ENCODE peak calls at places on chromosome 10, in ten cellular contexts. E is dorsolateral prefrontal cortex, N is SJSA1, O is astrocyte of the spinal cord, Z is heart left ventricle, U is A549, K is H7, M is neuronal stem cell, W is IMR-90, L is right lobe of liver. T is an unnamed sample.

GRCh38 chr10:45238896-45239295 is 76.5 kb downstream of the OR13A1 start:
- DNase-seq in U (no peak), M (no peak), E (no peak), O (no peak), W (no peak), Z (no peak), L (no peak), K (no peak), N (no peak), T (no peak)

GRCh38 chr10:33249137-33249536 is 85.3 kb downstream of the NRP1 start:
- DNase-seq in N (no peak), M (no peak), W (no peak), O (no peak), Z (no peak), U (no peak), E (no peak), K (no peak), L (no peak), T (no peak)

GRCh38 chr10:100348389-100348927 is 1.4 kb downstream of the SCD start:
- DNase-seq in M (no peak), E (no peak), U (no peak), O (no peak), K (no peak), N (no peak), Z (no peak), W (no peak), L (no peak), T (no peak)

GRCh38 chr10:84829121-84829520 is 500.7 kb downstream of the CCSER2 start:
- DNase-seq in E (no peak), M (no peak), W (no peak), N (peak), K (no peak), O (no peak), Z (no peak), U (no peak), L (no peak), T (no peak)

GRCh38 chr10:100653957-100654834 is 91.2 kb upstream of the PAX2 start:
- DNase-seq in M (no peak), Z (no peak), L (no peak), K (peak), E (no peak), W (no peak), N (no peak), O (no peak), U (no peak), T (peak)

GRCh38 chr10:97540669-97541500 is 31.7 kb upstream of the ANKRD2 start:
- DNase-seq in L (no peak), E (no peak), N (no peak), Z (peak), M (no peak), O (no peak), W (no peak), K (peak), U (no peak), T (no peak)

GRCh38 chr10:132388901-132389630 is 7.9 kb upstream of the PWWP2B start:
- DNase-seq in W (no peak), O (no peak), E (no peak), K (peak), Z (no peak), M (no peak), U (no peak), N (no peak), L (no peak), T (no peak)

GRCh38 chr10:97399843-97400545 is 1.1 kb downstream of the RRP12 start:
- DNase-seq in N (peak), Z (peak), M (no peak), E (no peak), L (no peak), O (peak), U (peak), K (peak), W (peak), T (no peak)

GRCh38 chr10:95835149-95835860 is 72.5 kb upstream of the CC2D2B start:
- DNase-seq in L (no peak), O (no peak), Z (no peak), N (no peak), U (no peak), E (no peak), M (no peak), W (peak), K (no peak), T (no peak)

GRCh38 chr10:110708776-110709443 is 64.8 kb downstream of the RBM20 start:
- DNase-seq in L (peak), U (no peak), Z (peak), E (no peak), K (no peak), O (no peak), M (no peak), W (no peak), N (no peak), T (no peak)

GRCh38 chr10:3229815-3230214 is 57.2 kb upstream of the PITRM1 start:
- DNase-seq in W (peak), K (no peak), N (no peak), U (no peak), O (no peak), M (no peak), E (no peak), L (no peak), Z (no peak), T (no peak)

GRCh38 chr10:9792181-9792580 is 1225.5 kb upstream of the CELF2 start:
- DNase-seq in U (no peak), Z (no peak), K (no peak), E (no peak), L (no peak), N (no peak), O (peak), M (no peak), W (peak), T (no peak)

GRCh38 chr10:4708123-4708759 is 117.8 kb upstream of the AKR1E2 start:
- DNase-seq in W (no peak), M (no peak), O (no peak), E (no peak), K (peak), U (no peak), Z (no peak), L (no peak), N (no peak), T (peak)

GRCh38 chr10:71713135-71714040 is 6.2 kb downstream of the C10orf105 start:
- DNase-seq in M (no peak), N (peak), L (no peak), Z (peak), U (no peak), K (no peak), O (peak), W (peak), E (peak), T (no peak)

GRCh38 chr10:1089017-1089689 is 33.0 kb downstream of the WDR37 start:
- DNase-seq in K (no peak), M (no peak), W (no peak), E (no peak), L (no peak), U (no peak), Z (no peak), N (no peak), O (no peak), T (no peak)

GRCh38 chr10:67925449-67926005 is 41.1 kb downstream of the SIRT1 start:
- DNase-seq in W (peak), N (no peak), M (no peak), L (no peak), E (no peak), K (no peak), O (peak), U (no peak), Z (no peak), T (no peak)

GRCh38 chr10:100216006-100216405 is 13.4 kb downstream of the CHUK start:
- DNase-seq in M (no peak), Z (no peak), N (no peak), L (no peak), K (no peak), U (no peak), E (no peak), W (no peak), O (no peak), T (no peak)

GRCh38 chr10:73967022-73967429 is 30.9 kb upstream of the VCL start:
- DNase-seq in K (peak), O (no peak), L (no peak), N (peak), Z (no peak), M (no peak), E (no peak), W (no peak), U (no peak), T (no peak)

DNA sequence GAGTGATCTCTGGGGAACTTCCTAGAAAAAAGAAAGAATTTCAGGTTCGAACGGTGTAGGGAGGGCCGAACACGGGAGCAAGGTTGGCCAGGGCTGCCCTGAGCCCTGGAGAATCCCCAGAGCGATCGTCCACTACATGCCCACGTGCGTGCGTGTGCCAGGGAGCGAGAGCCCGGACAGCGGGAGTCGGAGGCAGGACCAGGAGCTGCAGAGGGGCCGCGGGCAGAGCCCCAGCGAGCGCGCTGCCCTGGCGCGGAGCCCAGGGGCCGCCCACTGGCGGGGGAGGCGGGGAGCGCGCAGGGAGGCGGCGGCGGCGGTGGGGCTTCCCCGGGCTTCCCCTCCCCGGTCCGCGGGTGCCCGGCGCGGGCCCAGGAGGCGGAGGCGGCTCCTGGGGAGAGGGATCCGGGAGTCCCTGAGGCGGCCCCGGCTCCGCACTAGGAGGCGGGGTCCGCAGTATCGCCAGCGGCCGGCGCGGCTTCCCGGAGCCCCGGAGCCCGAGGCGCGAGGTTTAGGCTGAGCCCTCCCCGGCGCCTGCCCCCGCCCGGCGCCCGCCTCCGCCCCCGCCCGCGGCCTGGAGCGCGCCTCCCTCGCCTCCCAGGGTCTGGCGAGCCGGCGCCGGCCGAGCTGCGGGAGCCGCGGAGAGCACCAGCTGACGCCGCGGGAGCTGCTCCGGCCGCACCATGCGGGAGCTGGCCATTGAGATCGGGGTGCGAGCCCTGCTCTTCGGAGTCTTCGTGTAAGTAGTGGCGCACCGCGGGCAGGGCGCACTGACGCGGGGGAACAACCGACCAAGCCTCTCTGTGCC is at the start of gene PLPP4:
- DNase-seq in M (peak), U (no peak), N (peak), W (no peak), K (peak), O (peak), E (peak), Z (no peak), L (peak), T (no peak)
- H3K4me3 ChIP-seq in M (peak), U (peak), N (peak), W (no peak), K (peak), O (peak), E (peak), Z (peak), L (peak), T (no peak)

GRCh38 chr10:114603943-114604342 is 54.1 kb downstream of the ABLIM1 start:
- DNase-seq in U (no peak), Z (no peak), O (peak), L (no peak), N (peak), K (no peak), M (no peak), E (no peak), W (no peak), T (peak)

GRCh38 chr10:114605155-114605797 is 52.8 kb downstream of the ABLIM1 start:
- DNase-seq in Z (no peak), W (no peak), N (no peak), M (no peak), K (no peak), L (no peak), U (no peak), E (no peak), O (no peak), T (no peak)

GRCh38 chr10:114607358-114607998 is 50.6 kb downstream of the ABLIM1 start:
- DNase-seq in O (peak), N (no peak), Z (no peak), L (no peak), M (no peak), K (no peak), U (no peak), W (peak), E (no peak), T (no peak)

GRCh38 chr10:114603303-114603702 is 54.8 kb downstream of the ABLIM1 start:
- DNase-seq in L (no peak), K (no peak), Z (no peak), O (no peak), W (no peak), M (no peak), E (no peak), U (no peak), N (no peak), T (no peak)

DNA sequence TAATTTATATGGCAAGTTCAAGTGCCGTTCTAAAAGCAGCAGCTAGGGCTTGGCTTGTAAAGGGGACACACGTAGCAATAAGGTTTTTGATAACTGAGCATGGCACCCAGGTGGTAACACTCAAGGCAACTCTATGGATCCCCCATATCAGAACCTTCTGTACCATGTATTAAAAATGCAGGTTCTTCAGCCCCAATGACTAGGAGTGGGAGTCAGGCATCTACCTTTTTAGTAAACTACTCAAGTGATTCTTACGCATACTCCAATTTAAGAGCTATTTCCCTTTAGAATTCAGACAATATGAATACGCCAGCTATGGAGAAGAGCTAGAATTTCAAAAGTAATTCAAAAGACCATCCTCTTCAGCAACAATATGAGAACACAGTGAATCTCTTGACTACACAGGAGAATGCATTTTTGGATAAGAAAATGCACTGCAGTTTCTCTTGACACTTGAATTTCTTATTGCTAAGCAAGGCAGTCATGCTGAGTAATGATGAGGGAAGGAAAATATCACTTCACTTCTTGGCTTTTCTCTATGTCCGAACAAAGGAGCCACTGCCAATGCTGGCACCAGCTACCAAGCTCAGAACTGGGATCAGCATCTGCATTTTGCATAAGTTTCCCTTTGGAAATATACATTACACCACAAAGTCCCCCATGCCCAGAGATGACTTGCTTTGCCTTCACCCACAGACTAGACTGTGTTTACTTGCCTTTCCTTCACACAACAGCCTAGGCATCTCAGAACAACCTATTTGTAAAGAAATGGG is 53.5 kb downstream of the ABLIM1 start:
- DNase-seq in M (no peak), L (no peak), N (no peak), O (no peak), Z (no peak), W (no peak), U (no peak), K (no peak), E (no peak), T (no peak)
- H3K4me3 ChIP-seq in M (no peak), L (no peak), N (no peak), O (no peak), Z (no peak), W (no peak), U (no peak), K (no peak), E (no peak), T (no peak)

GRCh38 chr10:62384447-62385081 is 10.4 kb downstream of the ZNF365 start:
- DNase-seq in U (no peak), L (no peak), O (peak), E (no peak), K (no peak), N (no peak), M (no peak), W (no peak), Z (no peak), T (no peak)
- H3K4me3 ChIP-seq in U (no peak), L (no peak), O (no peak), E (peak), K (no peak), N (no peak), M (no peak), W (no peak), Z (no peak), T (no peak)

GRCh38 chr10:17174626-17175025 is 26.8 kb downstream of the TRDMT1 start:
- DNase-seq in Z (no peak), K (no peak), U (no peak), E (no peak), O (no peak), W (no peak), L (no peak), M (no peak), N (no peak), T (no peak)

GRCh38 chr10:17179002-17179401 is 22.5 kb downstream of the TRDMT1 start:
- DNase-seq in O (peak), K (no peak), L (no peak), U (no peak), M (no peak), Z (no peak), N (peak), E (no peak), W (peak), T (no peak)

GRCh38 chr10:17177014-17177413 is 24.5 kb downstream of the TRDMT1 start:
- DNase-seq in L (no peak), K (no peak), U (no peak), W (no peak), Z (no peak), E (no peak), M (no peak), N (no peak), O (no peak), T (no peak)

GRCh38 chr10:17178006-17178405 is 23.5 kb downstream of the TRDMT1 start:
- DNase-seq in M (no peak), W (no peak), E (no peak), L (no peak), N (no peak), U (no peak), Z (no peak), K (no peak), O (no peak), T (no peak)

GRCh38 chr10:17175551-17175950 is 25.9 kb downstream of the TRDMT1 start:
- DNase-seq in K (no peak), O (peak), L (no peak), E (no peak), U (no peak), M (no peak), N (peak), W (peak), Z (no peak), T (no peak)
- H3K4me3 ChIP-seq in K (no peak), O (no peak), L (no peak), E (peak), U (no peak), M (no peak), N (no peak), W (no peak), Z (peak), T (no peak)

DNA sequence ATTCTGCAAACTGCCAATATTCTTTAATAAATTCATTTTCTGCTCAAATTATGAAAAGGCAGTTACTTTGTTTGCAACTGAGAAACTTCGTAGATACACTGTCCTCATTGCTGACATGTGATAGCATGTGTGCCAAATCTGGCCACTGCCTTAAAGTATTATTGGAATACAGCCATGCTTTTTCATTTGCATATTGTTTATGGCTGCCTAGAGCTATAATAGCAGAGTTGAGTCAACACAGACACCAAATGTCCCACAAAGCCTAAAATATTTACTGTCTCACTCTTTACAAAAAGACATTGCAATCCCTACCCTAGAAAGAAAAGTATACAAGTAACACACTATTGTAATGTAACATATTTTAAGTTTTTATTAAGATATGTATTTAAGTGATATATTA is 647.3 kb downstream of the XPNPEP1 start:
- DNase-seq in W (peak), K (no peak), L (no peak), M (no peak), O (no peak), U (no peak), N (no peak), E (no peak), Z (no peak), T (no peak)
- H3K4me3 ChIP-seq in W (no peak), K (no peak), L (no peak), M (no peak), O (no peak), U (no peak), N (no peak), E (no peak), Z (no peak), T (no peak)

GRCh38 chr10:8045728-8046494 is 8.6 kb upstream of the GATA3 start:
- DNase-seq in L (no peak), M (no peak), U (no peak), O (no peak), E (no peak), Z (no peak), K (peak), N (no peak), W (no peak), T (no peak)
- H3K4me3 ChIP-seq in L (no peak), M (no peak), U (no peak), O (no peak), E (no peak), Z (no peak), K (no peak), N (no peak), W (no peak), T (no peak)

DNA sequence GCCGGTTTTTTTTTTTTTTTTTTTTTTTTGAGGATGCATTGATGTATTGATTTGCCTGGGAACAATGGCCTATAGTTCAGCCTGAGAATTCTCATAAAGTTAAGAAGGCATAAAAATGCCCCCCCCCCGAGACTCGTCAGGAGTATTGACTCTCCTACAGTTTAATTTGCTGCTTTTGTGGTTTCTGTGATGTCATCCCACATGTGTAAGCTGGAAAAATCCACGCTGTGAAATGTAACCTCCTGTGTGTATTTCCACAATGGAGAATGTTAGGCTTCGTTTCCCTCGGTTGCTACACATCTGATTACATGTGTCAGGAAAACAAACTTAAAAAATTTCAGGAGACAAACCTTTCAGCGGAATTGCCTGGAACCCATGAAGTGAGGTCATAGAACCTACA is 117.9 kb downstream of the FANK1 start:
- DNase-seq in Z (no peak), E (no peak), N (peak), U (no peak), L (no peak), W (peak), O (peak), K (no peak), M (no peak), T (no peak)
- H3K4me3 ChIP-seq in Z (no peak), E (no peak), N (no peak), U (no peak), L (no peak), W (no peak), O (no peak), K (no peak), M (no peak), T (no peak)